ENCODE peak calls at places on chromosomes 13 and 19, in five cellular contexts. W is lower lobe of right lung; X is endodermal cell; H is astrocyte of the cerebellum; R is CD4-positive, alpha-beta T cell. Z is an unnamed sample.

GRCh38 chr19:38848299-38849146 is 1.3 kb downstream of the HNRNPL start:
- DNase-seq in W (no peak), R (no peak), H (no peak), X (peak; percentile 40), Z (no peak)

GRCh38 chr19:54674021-54674617 is 11.3 kb downstream of the LILRB4 start:
- DNase-seq in H (no peak), W (no peak), X (no peak), R (no peak), Z (no peak)

GRCh38 chr13:114282143-114282685 is 813 bp downstream of the UPF3A start:
- DNase-seq in R (peak; percentile 9), X (peak; percentile 75), H (no peak), W (peak; percentile 68), Z (no peak)

GRCh38 chr13:25169356-25169755 is 2.7 kb downstream of the AMER2 start:
- DNase-seq in R (no peak), H (no peak), X (no peak), W (no peak), Z (no peak)

GRCh38 chr19:16726916-16727315 is 7.3 kb downstream of the NWD1 start:
- DNase-seq in W (no peak), X (no peak), R (no peak), H (no peak), Z (no peak)

GRCh38 chr19:17332360-17332676 is 2.3 kb downstream of the ANO8 start:
- DNase-seq in R (no peak), H (no peak), W (no peak), X (no peak), Z (no peak)

GRCh38 chr19:50858896-50859295 is 4.2 kb downstream of the KLK3 start:
- DNase-seq in H (no peak), X (peak; percentile 80), W (no peak), R (no peak), Z (no peak)

GRCh38 chr13:21297452-21297851 is 121.0 kb downstream of the MRPL57 start:
- DNase-seq in W (no peak), X (peak; percentile 46), H (no peak), R (no peak), Z (no peak)

GRCh38 chr19:10864538-10864899 is 6.8 kb upstream of the CARM1 start:
- DNase-seq in W (peak; percentile 88), X (peak; percentile 95), R (peak; percentile 72), H (peak; percentile 57), Z (no peak)

GRCh38 chr13:112721198-112722104 is 31.6 kb downstream of the ATP11A start:
- DNase-seq in X (no peak), R (no peak), H (no peak), W (peak; percentile 46), Z (no peak)

GRCh38 chr13:107450931-107451330 is 764.4 kb downstream of the LIG4 start:
- DNase-seq in R (no peak), X (no peak), W (no peak), H (peak; percentile 98), Z (peak; percentile 94)

GRCh38 chr13:98182153-98182552 is 5.1 kb upstream of the RNF113B start:
- DNase-seq in W (no peak), X (no peak), R (no peak), H (no peak), Z (no peak)

GRCh38 chr19:41223431-41224234 is 4.6 kb downstream of the AXL start:
- DNase-seq in X (peak; percentile 93), R (no peak), W (no peak), H (peak; percentile 42), Z (peak; percentile 88)

GRCh38 chr13:38979891-38980627 is 10.6 kb downstream of the STOML3 start:
- DNase-seq in X (no peak), R (no peak), H (no peak), W (no peak), Z (no peak)

GRCh38 chr19:23521471-23521870 is 126.2 kb upstream of the ZNF91 start:
- DNase-seq in W (no peak), R (no peak), H (no peak), X (no peak), Z (no peak)

GRCh38 chr13:36999054-36999927 is at the start of gene ALG5:
- DNase-seq in X (peak; percentile 96), H (peak; percentile 72), W (peak; percentile 94), R (peak; percentile 93), Z (peak; percentile 44)

GRCh38 chr13:107809125-107809524 is 406.2 kb downstream of the LIG4 start:
- DNase-seq in X (no peak), W (no peak), H (no peak), R (no peak), Z (no peak)

GRCh38 chr13:60000081-60000480 is 163.6 kb downstream of the DIAPH3 start:
- DNase-seq in X (no peak), R (no peak), W (no peak), H (no peak), Z (no peak)

GRCh38 chr19:1813197-1813836 is 1.2 kb upstream of the ATP8B3 start:
- DNase-seq in R (no peak), X (no peak), H (no peak), W (no peak), Z (no peak)

GRCh38 chr19:14576363-14576762 is 4.5 kb upstream of the NDUFB7 start:
- DNase-seq in W (no peak), X (no peak), H (no peak), R (no peak), Z (no peak)

GRCh38 chr13:19185865-19186645 is 4.4 kb upstream of the TUBA3C start:
- DNase-seq in R (no peak), W (no peak), X (no peak), H (no peak), Z (no peak)

GRCh38 chr13:108214511-108215383 is 589 bp downstream of the LIG4 start:
- DNase-seq in H (no peak), X (peak; percentile 75), W (peak; percentile 46), R (no peak), Z (no peak)

GRCh38 chr13:104196611-104197010 is 1130.4 kb upstream of the SLC10A2 start:
- DNase-seq in H (no peak), X (no peak), R (no peak), W (no peak), Z (no peak)

GRCh38 chr13:28655566-28655965 is 3.4 kb upstream of the POMP start:
- DNase-seq in X (no peak), R (no peak), H (no peak), W (no peak), Z (no peak)

GRCh38 chr13:27079421-27079958 is 92.1 kb downstream of the USP12 start:
- DNase-seq in W (no peak), H (peak; percentile 59), X (peak; percentile 81), R (no peak), Z (peak; percentile 81)

GRCh38 chr19:19083413-19084178 is 19.8 kb downstream of the SLC25A42 start:
- DNase-seq in R (no peak), H (no peak), W (peak; percentile 78), X (no peak), Z (no peak)

GRCh38 chr13:26968431-26969335 is 202.9 kb downstream of the USP12 start:
- DNase-seq in W (peak; percentile 52), R (no peak), H (no peak), X (peak; percentile 65), Z (no peak)

DNA sequence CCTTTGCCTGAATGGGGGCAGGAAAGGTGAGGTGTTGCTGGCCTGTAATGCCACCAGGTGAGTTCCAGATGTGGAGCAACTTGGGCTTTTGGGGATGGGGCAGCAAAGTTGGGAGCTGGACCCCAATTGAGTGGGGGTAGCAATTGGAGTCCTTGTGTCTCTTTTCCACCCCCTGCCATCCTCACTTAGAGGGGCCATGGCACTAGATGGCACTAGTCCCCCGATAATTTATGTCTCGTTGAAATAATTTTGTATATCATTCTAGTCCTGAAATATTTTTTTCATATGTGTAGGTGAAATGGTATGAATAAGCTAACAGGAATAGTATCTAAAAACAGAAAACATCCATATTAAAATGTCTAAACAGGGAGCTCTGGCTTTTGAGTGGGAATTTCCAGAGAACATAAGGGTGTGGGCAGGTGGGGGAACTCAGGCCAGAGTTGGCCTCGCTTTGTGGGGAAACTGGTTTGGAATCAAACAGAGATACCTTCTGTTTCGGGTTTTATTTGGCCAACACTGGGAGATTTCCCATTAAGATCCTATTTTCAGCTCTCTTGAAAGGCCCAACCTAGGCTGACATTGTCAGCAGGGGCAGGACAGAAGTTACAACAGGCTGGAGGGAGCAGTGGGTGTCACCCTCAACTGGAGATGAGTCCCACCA is 3.4 kb downstream of the ZNF576 start:
- DNase-seq in W (no peak), H (no peak), X (no peak), R (no peak), Z (no peak)
- TF ChIP-seq CTCF in W (no peak), H (no peak), X (no peak), R (no peak), Z (no peak)

DNA sequence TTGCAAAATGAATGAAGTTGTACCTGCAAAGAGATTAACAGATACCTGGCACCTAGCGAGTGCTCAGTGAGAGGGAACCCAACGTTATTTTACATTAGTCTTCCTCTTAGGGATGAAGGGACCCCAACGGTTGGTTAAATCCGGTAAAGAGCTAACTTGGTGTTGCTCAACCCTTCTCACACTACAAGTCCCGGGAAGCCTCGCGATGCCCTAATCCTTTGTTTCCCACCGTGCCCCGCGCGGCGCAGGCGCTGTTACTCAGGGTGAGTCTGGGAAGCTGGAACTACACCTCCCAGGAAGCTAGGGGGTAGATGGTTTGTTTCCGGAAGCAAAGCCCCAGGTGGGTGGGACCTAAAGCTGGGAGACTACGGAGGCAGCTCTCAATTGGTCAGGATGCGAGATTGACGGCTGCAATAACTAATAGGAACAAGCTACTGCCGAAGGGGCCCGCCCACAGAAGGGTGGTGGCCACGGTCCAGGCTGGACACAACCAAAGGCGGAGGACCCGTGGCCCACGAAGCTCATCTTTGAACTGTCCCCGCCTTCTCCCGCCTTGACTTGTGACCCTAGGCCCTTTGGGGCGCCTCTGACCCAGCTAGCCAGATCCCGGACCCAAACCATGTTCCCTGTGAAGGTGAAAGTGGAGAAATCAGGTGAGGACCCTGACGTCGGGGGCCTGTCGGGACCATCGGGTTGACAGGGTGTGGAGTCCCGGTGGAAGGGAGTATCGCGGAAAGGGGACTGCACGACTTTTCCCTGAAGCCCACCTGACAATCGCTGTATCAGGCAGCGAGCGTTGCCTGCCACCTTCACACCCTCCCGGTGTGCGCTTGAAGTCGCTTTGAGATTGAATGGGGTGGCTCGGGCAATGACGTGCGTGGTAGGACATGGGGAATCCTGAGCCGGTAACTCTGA is at the start of gene LIN37:
- DNase-seq in W (peak; percentile 99), H (peak; percentile 100), R (peak; percentile 95), X (peak; percentile 100), Z (peak; percentile 96)
- TF ChIP-seq CTCF in W (no peak), H (no peak), R (no peak), X (no peak), Z (no peak)

DNA sequence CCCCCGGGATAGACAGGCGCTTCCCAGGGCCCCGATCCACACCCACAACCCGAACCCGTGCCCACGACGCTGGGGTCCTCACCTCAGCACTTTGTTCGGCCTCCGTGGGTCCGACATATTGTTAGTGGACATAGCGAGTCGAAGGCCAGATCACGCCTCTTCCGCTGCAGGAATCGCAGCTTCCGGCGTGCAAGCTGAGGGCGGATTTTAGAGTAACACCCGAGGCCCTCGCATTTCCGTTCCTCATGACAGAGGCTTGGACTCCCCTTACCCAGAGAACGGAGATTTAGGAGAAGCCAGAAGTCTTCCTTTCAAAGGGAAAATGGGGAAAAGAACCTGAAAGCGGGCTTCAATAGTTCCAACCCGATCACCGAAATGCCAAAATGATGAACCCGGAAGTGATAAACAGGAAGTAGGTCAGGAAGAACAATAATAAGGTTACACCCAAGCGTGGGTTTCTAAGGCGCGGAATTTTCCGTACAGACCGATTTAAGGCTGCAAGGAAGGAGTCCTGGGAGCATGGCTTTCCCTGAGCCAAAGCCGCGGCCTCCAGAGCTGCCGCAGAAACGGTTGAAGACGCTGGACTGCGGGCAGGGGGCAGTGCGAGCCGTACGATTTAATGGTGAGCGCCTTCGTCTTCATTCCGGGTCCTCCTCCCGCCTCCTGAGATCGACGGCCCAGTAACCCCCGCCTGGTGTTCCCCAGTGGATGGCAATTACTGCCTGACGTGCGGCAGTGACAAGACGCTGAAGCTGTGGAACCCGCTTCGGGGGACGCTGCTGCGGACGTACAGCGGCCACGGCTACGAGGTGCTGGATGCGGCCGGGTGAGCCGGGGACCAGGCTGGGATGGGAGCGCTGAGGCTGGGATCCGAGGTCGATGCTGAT is 2.9 kb downstream of the WDR83 start:
- DNase-seq in W (peak; percentile 86), R (peak; percentile 72), X (peak; percentile 87), H (peak; percentile 66), Z (no peak)
- TF ChIP-seq CTCF in W (peak; percentile 15), R (no peak), X (peak; percentile 33), H (no peak), Z (no peak)

GRCh38 chr19:46850228-46851203 is at the start of gene AP2S1:
- DNase-seq in W (peak; percentile 94), H (peak; percentile 99), R (peak; percentile 83), X (peak; percentile 99), Z (peak; percentile 98)
- TF ChIP-seq CTCF in W (no peak), H (no peak), R (no peak), X (no peak), Z (no peak)